ENCODE peak calls at places on chromosomes 11 and 22, in seven cellular contexts. B is astrocyte; X is upper lobe of right lung; N is effector memory CD4-positive, alpha-beta T cell; U is colonic mucosa; O is right atrium auricular region; I is transverse colon. V is an unnamed sample. For H3K36me3, the result is how much of the 10 kb centered on the place peaks cover.

GRCh38 chr11:131278472-131278871 is 91.9 kb upstream of the NTM start:
- DNase-seq in N (no peak), I (no peak), U (no peak), O (no peak), X (no peak), B (no peak), V (no peak)

GRCh38 chr11:119909077-119909476 is 180.1 kb upstream of the NECTIN1 start:
- DNase-seq in O (no peak), B (no peak), X (no peak), N (no peak), I (no peak), U (no peak), V (no peak)

GRCh38 chr22:36327922-36328551 is 59.7 kb downstream of the MYH9 start:
- DNase-seq in U (no peak), X (no peak), I (no peak), O (peak), B (peak), N (no peak), V (peak)

GRCh38 chr22:17083811-17084540 is 824 bp upstream of the IL17RA start:
- DNase-seq in O (no peak), N (no peak), U (no peak), I (no peak), X (peak), B (no peak), V (no peak)

GRCh38 chr11:76662656-76663460 is 7.7 kb downstream of the LRRC32 start:
- DNase-seq in U (no peak), N (no peak), I (peak), O (no peak), B (no peak), X (peak), V (no peak)

GRCh38 chr22:25176175-25176574 is 23.5 kb upstream of the CRYBB3 start:
- DNase-seq in N (no peak), U (no peak), I (no peak), O (no peak), B (no peak), X (peak), V (no peak)

GRCh38 chr22:40094449-40094848 is 83.3 kb upstream of the TNRC6B start:
- DNase-seq in B (no peak), I (no peak), N (no peak), U (no peak), O (no peak), X (no peak), V (peak)

GRCh38 chr11:45651841-45652745 is 13.3 kb downstream of the CHST1 start:
- DNase-seq in O (peak), U (peak), X (peak), N (no peak), B (no peak), I (no peak), V (no peak)

GRCh38 chr22:50245214-50246072 is 620 bp upstream of the TUBGCP6 start:
- DNase-seq in O (no peak), I (peak), N (no peak), X (no peak), U (no peak), B (no peak), V (peak)

GRCh38 chr11:126917531-126918204 is 82.9 kb downstream of the KIRREL3 start:
- DNase-seq in B (peak), U (no peak), O (no peak), I (no peak), X (no peak), N (no peak), V (no peak)

GRCh38 chr11:46907606-46908005 is 10.7 kb downstream of the LRP4 start:
- DNase-seq in I (no peak), X (no peak), B (no peak), N (no peak), O (no peak), U (no peak), V (no peak)

GRCh38 chr11:69854719-69855118 is 35.5 kb upstream of the FGF3 start:
- DNase-seq in B (peak), U (no peak), O (no peak), X (no peak), N (no peak), I (no peak), V (no peak)

GRCh38 chr22:23503142-23503541 is 76.9 kb downstream of the IGLL1 start:
- DNase-seq in B (no peak), I (no peak), N (no peak), O (no peak), U (no peak), X (peak), V (no peak)

GRCh38 chr22:42969348-42969975 is 45.5 kb downstream of the PACSIN2 start:
- DNase-seq in I (no peak), X (no peak), O (no peak), N (no peak), U (no peak), B (peak), V (no peak)

GRCh38 chr11:20355221-20356219 is 8.0 kb upstream of the HTATIP2 start:
- DNase-seq in O (no peak), B (no peak), X (no peak), I (peak), U (peak), N (no peak), V (peak)

GRCh38 chr11:109304159-109304558 is 117.8 kb upstream of the C11orf87 start:
- DNase-seq in N (no peak), X (no peak), I (no peak), O (no peak), B (peak), U (no peak), V (no peak)

GRCh38 chr22:29617922-29618629 is 14.6 kb downstream of the NF2 start:
- DNase-seq in X (no peak), O (no peak), N (no peak), I (no peak), B (peak), U (no peak), V (peak)

GRCh38 chr22:37496651-37497599 is 10.7 kb upstream of the MFNG start:
- DNase-seq in N (no peak), U (no peak), B (peak), X (no peak), O (no peak), I (no peak), V (no peak)

GRCh38 chr11:126331286-126331685 is 24.2 kb upstream of the ST3GAL4 start:
- DNase-seq in B (no peak), U (no peak), O (no peak), I (no peak), X (peak), N (no peak), V (no peak)

GRCh38 chr22:19844423-19845368 is 10.0 kb downstream of the GNB1L start:
- DNase-seq in X (peak), N (no peak), B (peak), U (peak), I (no peak), O (peak), V (peak)

GRCh38 chr11:76769071-76769560 is 14.0 kb upstream of the TSKU start:
- DNase-seq in U (peak), I (no peak), N (no peak), B (peak), O (no peak), X (no peak), V (no peak)

GRCh38 chr11:17734418-17734911 is at the start of gene KCNC1:
- DNase-seq in O (no peak), N (no peak), B (peak), U (no peak), I (no peak), X (peak), V (no peak)

GRCh38 chr11:22920939-22921565 is 60.8 kb upstream of the CCDC179 start:
- DNase-seq in N (no peak), X (no peak), B (peak), I (peak), U (peak), O (no peak), V (peak)

GRCh38 chr11:11370263-11371060 is 17.4 kb upstream of the CSNK2A3 start:
- DNase-seq in B (no peak), I (no peak), U (no peak), X (no peak), N (no peak), O (no peak), V (no peak)

GRCh38 chr11:45096636-45097035 is 49.8 kb upstream of the PRDM11 start:
- DNase-seq in B (no peak), N (no peak), X (no peak), I (no peak), U (no peak), O (peak), V (no peak)

GRCh38 chr11:30984827-30985226 is 384.7 kb downstream of the DCDC1 start:
- DNase-seq in X (no peak), B (peak), O (no peak), U (no peak), N (no peak), I (no peak), V (no peak)

GRCh38 chr22:29704528-29705285 is 15.1 kb upstream of the CABP7 start:
- DNase-seq in X (no peak), B (peak), U (peak), N (no peak), O (no peak), I (no peak), V (no peak)

GRCh38 chr11:67048515-67048914 is 8.1 kb upstream of the RHOD start:
- DNase-seq in N (no peak), U (no peak), I (no peak), B (no peak), X (no peak), O (no peak), V (no peak)

GRCh38 chr11:27385245-27385644 is 22.2 kb upstream of the CCDC34 start:
- DNase-seq in N (no peak), I (no peak), B (peak), U (no peak), X (no peak), O (peak), V (no peak)

GRCh38 chr22:19285831-19286230 is 5.7 kb downstream of the CLTCL1 start:
- DNase-seq in X (no peak), N (no peak), B (no peak), I (no peak), O (no peak), U (no peak), V (no peak)

GRCh38 chr11:119846374-119846773 is 117.4 kb upstream of the NECTIN1 start:
- DNase-seq in X (no peak), I (no peak), N (no peak), B (no peak), U (no peak), O (no peak), V (no peak)

GRCh38 chr11:1920909-1921575 is 1.5 kb downstream of the TNNT3 start:
- DNase-seq in U (peak), I (no peak), B (no peak), N (no peak), O (no peak), X (no peak), V (no peak)

GRCh38 chr11:119584193-119585037 is 144.6 kb downstream of the NECTIN1 start:
- DNase-seq in X (peak), U (peak), I (no peak), B (peak), N (no peak), O (no peak), V (peak)

GRCh38 chr11:14645247-14645912 is 1.8 kb downstream of the PDE3B start:
- DNase-seq in N (no peak), I (no peak), X (no peak), U (no peak), O (no peak), B (peak), V (peak)

GRCh38 chr11:14645985-14646900 is 2.6 kb downstream of the PDE3B start:
- DNase-seq in N (no peak), I (no peak), U (no peak), B (no peak), O (no peak), X (no peak), V (peak)

GRCh38 chr11:14643697-14644395 is at the start of gene PDE3B:
- DNase-seq in U (peak), N (peak), O (peak), I (peak), X (peak), B (peak), V (peak)

GRCh38 chr11:14642873-14643696 is 519 bp upstream of the PDE3B start:
- DNase-seq in X (peak), O (no peak), N (no peak), I (peak), U (no peak), B (no peak), V (no peak)

DNA sequence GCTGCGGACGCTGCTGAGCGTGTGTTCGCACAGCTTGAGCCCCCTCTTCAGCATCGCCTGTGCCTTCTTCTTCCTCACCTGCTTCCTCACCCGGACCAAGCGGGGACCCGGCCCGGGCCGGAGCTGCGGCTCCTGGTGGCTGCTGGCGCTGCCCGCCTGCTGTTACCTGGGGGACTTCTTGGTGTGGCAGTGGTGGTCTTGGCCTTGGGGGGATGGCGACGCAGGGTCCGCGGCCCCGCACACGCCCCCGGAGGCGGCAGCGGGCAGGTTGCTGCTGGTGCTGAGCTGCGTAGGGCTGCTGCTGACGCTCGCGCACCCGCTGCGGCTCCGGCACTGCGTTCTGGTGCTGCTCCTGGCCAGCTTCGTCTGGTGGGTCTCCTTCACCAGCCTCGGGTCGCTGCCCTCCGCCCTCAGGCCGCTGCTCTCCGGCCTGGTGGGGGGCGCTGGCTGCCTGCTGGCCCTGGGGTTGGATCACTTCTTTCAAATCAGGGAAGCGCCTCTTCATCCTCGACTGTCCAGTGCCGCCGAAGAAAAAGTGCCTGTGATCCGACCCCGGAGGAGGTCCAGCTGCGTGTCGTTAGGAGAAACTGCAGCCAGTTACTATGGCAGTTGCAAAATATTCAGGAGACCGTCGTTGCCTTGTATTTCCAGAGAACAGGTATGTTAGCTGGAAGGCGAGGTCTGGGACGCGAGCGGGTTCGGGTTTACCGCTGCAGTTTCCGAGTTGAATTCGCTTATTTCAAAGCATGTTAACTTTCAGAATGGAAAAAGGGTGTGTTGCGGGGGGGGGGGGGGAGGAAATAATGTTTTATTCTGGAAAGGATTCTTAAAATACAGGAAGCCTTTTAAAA is 1.0 kb downstream of the PDE3B start:
- DNase-seq in U (peak), I (peak), N (no peak), B (no peak), O (no peak), X (peak), V (peak)
- H3K27ac ChIP-seq in U (peak), I (peak), N (peak), B (no peak), O (peak), X (peak), V (peak)

GRCh38 chr22:46708766-46709330 is 29.2 kb downstream of the CERK start:
- DNase-seq in O (no peak), X (no peak), U (no peak), N (no peak), B (no peak), I (no peak), V (no peak)
- H3K36me3 ChIP-seq in O (half or more), X (half or more), U (under half), N (half or more), B (under half), I (under half), V (under half)

DNA sequence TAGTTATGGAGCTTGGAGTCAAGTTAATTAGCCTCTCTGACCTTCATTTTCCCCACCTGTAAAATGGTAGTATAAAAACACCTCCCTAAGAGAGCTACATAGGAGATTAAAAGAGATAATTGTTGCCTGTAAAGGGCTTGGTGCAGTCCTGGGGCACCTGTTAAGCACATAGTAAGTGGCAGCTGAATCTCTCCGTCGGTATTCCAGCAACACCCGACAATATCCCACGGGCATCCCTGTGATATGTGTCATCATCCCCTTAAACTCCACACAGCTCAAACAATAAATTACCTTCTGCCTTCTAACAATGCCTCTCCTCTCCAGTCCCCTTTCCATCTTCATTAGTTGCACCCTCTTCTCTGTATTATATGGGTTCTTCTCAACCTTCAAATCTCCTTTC is 121.5 kb downstream of the C11orf91 start:
- DNase-seq in N (no peak), O (no peak), I (no peak), B (no peak), U (no peak), X (no peak), V (no peak)
- H3K4me3 ChIP-seq in N (no peak), O (no peak), I (no peak), B (no peak), U (no peak), X (no peak), V (no peak)

GRCh38 chr11:9639099-9639498 is 24.8 kb upstream of the SWAP70 start:
- DNase-seq in O (peak), N (no peak), X (no peak), I (peak), B (no peak), U (peak), V (peak)
- H3K27ac ChIP-seq in O (peak), N (no peak), X (peak), I (peak), B (no peak), U (no peak), V (peak)

V was measured in small intestine.